ENCODE peak calls at places on chromosomes 16 and 17, in four cellular contexts. K is K562, C is A549, D is GM12878. M is an unnamed sample.

GRCh38 chr16:83900611-83901010 is 1.7 kb downstream of the MLYCD start:
- DNase-seq in K (no peak), C (no peak), D (no peak), M (no peak)

GRCh38 chr16:73048292-73049050 is 543 bp upstream of the ZFHX3 start:
- DNase-seq in K (no peak), C (no peak), D (no peak), M (no peak)

GRCh38 chr17:39462644-39463375 is 1.5 kb downstream of the CDK12 start:
- DNase-seq in K (no peak), C (no peak), D (no peak), M (peak; percentile 7)

GRCh38 chr17:2580641-2581040 is 12.8 kb upstream of the PAFAH1B1 start:
- DNase-seq in K (no peak), C (no peak), D (no peak), M (no peak)

GRCh38 chr17:21039839-21040575 is 2.8 kb downstream of the USP22 start:
- DNase-seq in K (peak; percentile 33), C (peak; percentile 57), D (no peak), M (peak; percentile 56)

GRCh38 chr17:16243811-16244567 is 27.0 kb downstream of the PIGL start:
- DNase-seq in K (peak; percentile 48), C (no peak), D (no peak), M (peak; percentile 8)

GRCh38 chr17:72683506-72684404 is 408.7 kb downstream of the SLC39A11 start:
- DNase-seq in K (no peak), C (peak; percentile 100), D (no peak), M (peak; percentile 98)

GRCh38 chr17:31802502-31802901 is 56.5 kb downstream of the COPRS start:
- DNase-seq in K (peak; percentile 28), C (no peak), D (no peak), M (no peak)

GRCh38 chr17:65743313-65743665 is 181.8 kb upstream of the AXIN2 start:
- DNase-seq in K (no peak), C (no peak), D (no peak), M (peak; percentile 51)

GRCh38 chr17:41655611-41656111 is 31.3 kb upstream of the KRT17 start:
- DNase-seq in K (no peak), C (no peak), D (no peak), M (no peak)

GRCh38 chr17:22270381-22270780 is 578.1 kb downstream of the KCNJ18 start:
- DNase-seq in K (no peak), C (no peak), D (no peak), M (no peak)

GRCh38 chr16:27426423-27427408 is 24.7 kb downstream of the IL21R start:
- DNase-seq in K (peak; percentile 29), C (no peak), D (peak; percentile 93), M (peak; percentile 96)

GRCh38 chr17:77233635-77234334 is 93.0 kb downstream of the SEC14L1 start:
- DNase-seq in K (peak; percentile 71), C (peak; percentile 77), D (peak; percentile 57), M (peak; percentile 89)

GRCh38 chr16:20404637-20405036 is at the start of gene PDILT:
- DNase-seq in K (no peak), C (no peak), D (no peak), M (no peak)

GRCh38 chr16:50671644-50672260 is 9.4 kb downstream of the SNX20 start:
- DNase-seq in K (peak; percentile 67), C (no peak), D (no peak), M (peak; percentile 16)

GRCh38 chr17:61366715-61367413 is 32.8 kb upstream of the TBX2 start:
- DNase-seq in K (no peak), C (no peak), D (no peak), M (no peak)

GRCh38 chr16:22299036-22299435 is 1.8 kb downstream of the POLR3E start:
- DNase-seq in K (no peak), C (no peak), D (no peak), M (no peak)
- H3K4me3 ChIP-seq in K (peak overlapping the region; percentile 96), C (no peak overlapping the region), D (peak overlapping the region; percentile 82), M (no peak overlapping the region)

GRCh38 chr17:80815151-80815561 is 176.5 kb upstream of the CHMP6 start:
- DNase-seq in K (no peak), C (no peak), D (no peak), M (no peak)

GRCh38 chr17:80816241-80817103 is 175.2 kb upstream of the CHMP6 start:
- DNase-seq in K (no peak), C (no peak), D (no peak), M (no peak)

GRCh38 chr17:80811181-80812105 is 180.2 kb upstream of the CHMP6 start:
- DNase-seq in K (no peak), C (no peak), D (no peak), M (no peak)

GRCh38 chr17:80813318-80813717 is 178.3 kb upstream of the CHMP6 start:
- DNase-seq in K (no peak), C (no peak), D (no peak), M (no peak)

GRCh38 chr17:80812362-80813088 is 179.1 kb upstream of the CHMP6 start:
- DNase-seq in K (no peak), C (no peak), D (no peak), M (no peak)
- TF ChIP-seq RAD21 in K (no peak), C (no peak), D (no peak), M (no peak)

DNA sequence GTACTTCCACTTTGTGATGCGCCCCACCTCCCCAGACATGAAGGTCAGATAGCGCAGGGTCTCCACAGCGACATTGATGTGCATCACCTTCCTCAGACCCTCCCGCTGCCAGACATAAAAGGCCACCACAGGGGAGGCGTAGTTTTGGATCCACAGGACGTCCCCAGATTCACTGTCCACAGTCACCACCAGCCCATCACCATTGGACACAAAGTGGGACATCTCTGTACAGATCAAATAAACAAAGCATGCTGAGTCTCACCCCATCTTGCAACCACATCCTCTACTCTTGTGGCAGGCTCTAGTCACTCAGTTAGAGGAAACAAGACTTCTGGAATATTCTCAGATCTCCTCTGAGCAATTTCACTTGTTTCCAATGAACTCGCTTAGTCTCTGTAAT is 46.3 kb upstream of the ICAM2 start:
- DNase-seq in K (no peak), C (no peak), D (no peak), M (no peak)
- TF ChIP-seq ELK1 in K (no peak), C (no peak), D (no peak), M (no peak)

GRCh38 chr16:30187971-30188561 is 4.7 kb downstream of the CORO1A start:
- DNase-seq in K (no peak), C (no peak), D (no peak), M (no peak)
- H3K4me3 ChIP-seq in K (no peak overlapping the region), C (no peak overlapping the region), D (peak overlapping the region; percentile 96), M (no peak overlapping the region)

GRCh38 chr16:58649707-58650106 is 20.1 kb upstream of the CNOT1 start:
- DNase-seq in K (no peak), C (no peak), D (no peak), M (no peak)

GRCh38 chr16:58654456-58655214 is 25.0 kb upstream of the CNOT1 start:
- DNase-seq in K (no peak), C (no peak), D (no peak), M (no peak)

GRCh38 chr16:58651965-58652348 is 22.3 kb upstream of the CNOT1 start:
- DNase-seq in K (no peak), C (no peak), D (no peak), M (peak; percentile 79)

GRCh38 chr16:58655215-58655596 is 25.6 kb upstream of the CNOT1 start:
- DNase-seq in K (no peak), C (no peak), D (no peak), M (no peak)

DNA sequence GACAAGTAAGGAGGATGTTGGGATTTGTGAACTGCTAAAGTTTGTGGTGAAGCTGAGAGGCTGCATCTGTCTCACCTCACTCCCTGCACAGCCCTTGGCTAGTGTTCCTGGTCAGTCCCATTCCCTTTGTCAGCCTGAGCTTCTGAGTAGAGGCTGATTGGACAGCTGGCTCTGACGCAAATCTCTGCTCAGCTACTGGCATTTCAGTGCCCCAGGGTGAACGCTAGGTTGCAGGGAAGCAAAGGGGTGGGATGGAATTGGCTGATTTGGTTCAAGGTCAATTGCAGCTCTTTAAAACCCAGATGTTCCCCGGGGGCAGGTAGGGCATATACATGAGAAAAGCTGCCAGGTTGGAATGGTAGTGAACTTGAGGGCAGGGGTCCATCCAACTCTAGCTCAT is 23.1 kb upstream of the CNOT1 start:
- DNase-seq in K (no peak), C (no peak), D (no peak), M (peak; percentile 60)
- TF ChIP-seq RAD21 in K (no peak), C (no peak), D (no peak), M (no peak)

DNA sequence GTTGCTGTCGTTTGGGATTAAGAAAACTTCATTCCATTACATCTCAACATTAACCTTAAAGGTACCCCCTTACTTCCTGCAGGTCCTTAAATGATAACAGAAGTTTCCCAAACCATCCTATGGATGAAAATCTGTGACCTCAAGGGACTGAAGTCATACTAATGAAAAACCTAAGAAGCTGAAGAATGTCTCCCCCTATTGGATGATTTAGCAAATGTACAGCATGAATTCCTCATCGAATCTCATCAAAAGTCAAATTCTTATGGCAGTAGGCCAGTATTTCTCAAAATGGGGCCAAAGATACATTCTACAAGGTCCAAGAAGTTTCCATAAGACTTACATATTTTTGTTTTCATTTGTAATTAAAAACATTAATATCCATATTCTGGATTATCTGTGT is 13.5 kb downstream of the SCO1 start:
- DNase-seq in K (peak; percentile 25), C (peak; percentile 21), D (no peak), M (peak; percentile 39)
- TF ChIP-seq ELK1 in K (no peak), C (no peak), D (no peak), M (no peak)

DNA sequence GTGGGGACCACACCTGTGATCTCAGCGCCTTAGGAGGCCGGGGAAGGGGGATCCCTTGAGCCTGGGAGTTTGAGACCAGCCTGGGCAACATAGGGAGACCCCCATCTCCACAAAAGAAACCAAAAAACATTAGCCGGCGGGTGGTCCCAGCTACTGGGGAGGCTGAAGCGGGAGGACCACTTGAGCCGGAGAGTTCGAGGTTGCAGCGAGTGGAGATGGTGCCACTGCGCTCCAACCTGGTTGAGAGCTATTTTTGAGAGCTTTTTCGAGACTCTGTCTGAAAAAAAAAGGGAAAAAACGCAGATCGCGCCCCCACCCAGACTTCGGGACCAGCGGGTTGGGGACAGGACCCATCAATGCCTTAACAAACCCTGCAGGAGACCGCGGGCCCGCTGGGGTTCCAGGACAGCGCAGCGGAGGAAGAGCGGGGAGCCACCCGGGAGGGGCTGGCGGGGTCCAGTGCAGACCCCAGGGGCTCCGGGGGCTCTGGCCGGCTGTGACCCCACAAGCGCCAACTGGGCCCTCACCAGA is 762 bp upstream of the BAIAP3 start:
- DNase-seq in K (no peak), C (no peak), D (no peak), M (no peak)
- H3K4me3 ChIP-seq in K (peak overlapping the region; percentile 51), C (peak overlapping the region; percentile 56), D (no peak overlapping the region), M (no peak overlapping the region)

DNA sequence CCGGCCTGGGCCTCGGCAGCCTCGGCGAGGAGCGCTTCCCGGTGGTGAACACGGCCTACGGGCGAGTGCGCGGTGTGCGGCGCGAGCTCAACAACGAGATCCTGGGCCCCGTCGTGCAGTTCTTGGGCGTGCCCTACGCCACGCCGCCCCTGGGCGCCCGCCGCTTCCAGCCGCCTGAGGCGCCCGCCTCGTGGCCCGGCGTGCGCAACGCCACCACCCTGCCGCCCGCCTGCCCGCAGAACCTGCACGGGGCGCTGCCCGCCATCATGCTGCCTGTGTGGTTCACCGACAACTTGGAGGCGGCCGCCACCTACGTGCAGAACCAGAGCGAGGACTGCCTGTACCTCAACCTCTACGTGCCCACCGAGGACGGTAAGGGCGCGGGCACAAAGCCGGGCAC is 696 bp downstream of the NLGN2 start:
- DNase-seq in K (no peak), C (no peak), D (no peak), M (no peak)
- TF ChIP-seq RAD21 in K (no peak), C (no peak), D (no peak), M (no peak)

GRCh38 chr16:85678821-85679220 is 9.9 kb downstream of the GINS2 start:
- DNase-seq in K (no peak), C (no peak), D (no peak), M (no peak)
- TF ChIP-seq ELK1 in K (no peak), C (no peak), D (no peak), M (no peak)

GRCh38 chr17:57406131-57406980 is 150.0 kb downstream of the MSI2 start:
- DNase-seq in K (no peak), C (no peak), D (no peak), M (peak; percentile 44)
- H3K4me3 ChIP-seq in K (no peak overlapping the region), C (no peak overlapping the region), D (no peak overlapping the region), M (no peak overlapping the region)